ENCODE peak calls at places on chromosomes 5 and 9, in ten cellular contexts. K is stomach, X is left lung, I is SK-N-SH, R is PC-9, N is upper lobe of right lung, Z is cardiac muscle cell, P is left ventricle myocardium inferior, W is uterus, T is tibial nerve. F is an unnamed sample.
A peak's percentile ranks its signal among the peaks of the same experiment; 100 is the strongest.

GRCh38 chr5:176575066-176575465 is 25.9 kb downstream of the CDHR2 start:
- DNase-seq in P (no peak), R (no peak), Z (no peak), X (no peak), T (no peak), I (no peak), N (no peak), K (no peak), W (no peak), F (no peak)

GRCh38 chr5:16899171-16899570 is 36.9 kb downstream of the MYO10 start:
- DNase-seq in X (no peak), P (no peak), R (peak; percentile 66), W (no peak), N (no peak), K (no peak), T (no peak), I (no peak), Z (no peak), F (no peak)

GRCh38 chr5:78964889-78965288 is 20.2 kb downstream of the ARSB start:
- DNase-seq in R (no peak), Z (peak; percentile 71), W (no peak), X (no peak), T (peak; percentile 32), N (no peak), K (no peak), P (no peak), I (peak; percentile 49), F (peak; percentile 36)

GRCh38 chr5:171667341-171668096 is 118.1 kb upstream of the SMIM23 start:
- DNase-seq in R (peak; percentile 62), T (peak; percentile 28), Z (no peak), I (peak; percentile 44), W (peak; percentile 73), K (no peak), N (no peak), P (peak; percentile 60), X (peak; percentile 54), F (no peak)

GRCh38 chr5:10631597-10631996 is 67.7 kb downstream of the ANKRD33B start:
- DNase-seq in P (no peak), N (peak; percentile 42), R (no peak), I (no peak), X (no peak), W (no peak), K (no peak), Z (no peak), T (no peak), F (no peak)

GRCh38 chr5:151770383-151771258 is 1.1 kb upstream of the G3BP1 start:
- DNase-seq in Z (peak; percentile 70), X (peak; percentile 80), R (peak; percentile 63), T (peak; percentile 77), I (peak; percentile 67), K (peak; percentile 59), P (peak; percentile 82), N (peak; percentile 87), W (peak; percentile 81), F (peak; percentile 74)

GRCh38 chr9:96171749-96172148 is 130.2 kb downstream of the HSD17B3 start:
- DNase-seq in Z (no peak), K (no peak), I (no peak), P (no peak), T (no peak), N (no peak), X (no peak), R (no peak), W (no peak), F (no peak)

GRCh38 chr9:81999806-82000205 is 11.2 kb downstream of the SPATA31D1 start:
- DNase-seq in W (no peak), T (no peak), K (no peak), Z (no peak), I (no peak), X (no peak), N (no peak), R (no peak), P (no peak), F (no peak)

DNA sequence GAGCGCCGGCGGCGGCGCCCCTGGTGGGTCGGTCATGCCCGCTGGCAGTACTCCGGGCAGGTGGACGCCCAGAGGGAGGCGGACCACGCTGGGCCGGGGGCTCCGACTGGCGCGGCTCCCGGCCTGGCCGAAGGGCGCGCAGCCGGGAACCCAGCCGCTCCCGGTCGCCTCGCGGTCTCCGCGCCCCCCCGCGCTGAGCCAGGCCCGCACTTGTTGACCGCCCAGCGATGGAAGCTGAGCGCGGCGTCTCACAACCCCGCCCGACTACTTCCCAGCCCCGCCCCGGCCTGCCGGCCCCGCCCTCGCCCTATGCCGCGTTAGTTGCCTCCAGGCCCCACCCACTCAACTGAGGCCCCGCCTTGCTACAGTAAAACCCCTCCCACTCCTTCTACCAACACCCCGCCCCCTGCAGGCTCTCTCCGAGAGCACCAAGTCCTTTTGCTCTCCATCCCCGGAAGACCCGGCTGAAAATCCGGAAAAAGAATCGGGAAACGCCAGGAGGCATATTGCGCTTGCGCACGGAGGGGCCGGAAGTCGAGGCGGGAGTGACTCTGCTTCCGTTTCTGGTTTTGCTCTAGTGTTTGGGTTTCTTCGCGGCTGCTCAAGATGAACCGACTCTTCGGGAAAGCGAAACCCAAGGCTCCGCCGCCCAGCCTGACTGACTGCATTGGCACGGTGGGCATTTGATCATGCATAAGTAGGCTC is at the start of the genes BAG1 and CHMP5:
- DNase-seq in P (peak; percentile 100), I (peak; percentile 97), Z (peak; percentile 99), R (peak; percentile 97), K (peak; percentile 100), N (peak; percentile 100), X (peak; percentile 100), T (peak; percentile 100), W (peak; percentile 100), F (peak; percentile 100)
- TF ChIP-seq CTCF in P (peak; percentile 53), I (peak; percentile 29), Z (peak; percentile 36), R (peak; percentile 49), K (no peak), N (peak; percentile 10), X (peak; percentile 27), T (no peak), W (peak; percentile 33), F (peak; percentile 42)

GRCh38 chr9:130426883-130427282 is 17.9 kb upstream of the ASS1 start:
- DNase-seq in T (no peak), N (no peak), P (no peak), W (peak; percentile 34), R (peak; percentile 65), Z (no peak), I (no peak), X (no peak), K (no peak), F (peak; percentile 54)

GRCh38 chr9:130425741-130426466 is 18.9 kb upstream of the ASS1 start:
- DNase-seq in T (no peak), N (no peak), W (no peak), K (no peak), Z (no peak), R (no peak), I (no peak), P (no peak), X (no peak), F (no peak)

GRCh38 chr9:130426467-130426773 is 18.3 kb upstream of the ASS1 start:
- DNase-seq in N (no peak), P (no peak), W (no peak), R (no peak), I (no peak), T (no peak), Z (no peak), K (no peak), X (no peak), F (no peak)

GRCh38 chr9:130423272-130423671 is 21.5 kb upstream of the ASS1 start:
- DNase-seq in T (no peak), N (no peak), K (no peak), I (peak; percentile 88), X (no peak), W (no peak), Z (peak; percentile 83), P (peak; percentile 75), R (no peak), F (peak; percentile 92)

DNA sequence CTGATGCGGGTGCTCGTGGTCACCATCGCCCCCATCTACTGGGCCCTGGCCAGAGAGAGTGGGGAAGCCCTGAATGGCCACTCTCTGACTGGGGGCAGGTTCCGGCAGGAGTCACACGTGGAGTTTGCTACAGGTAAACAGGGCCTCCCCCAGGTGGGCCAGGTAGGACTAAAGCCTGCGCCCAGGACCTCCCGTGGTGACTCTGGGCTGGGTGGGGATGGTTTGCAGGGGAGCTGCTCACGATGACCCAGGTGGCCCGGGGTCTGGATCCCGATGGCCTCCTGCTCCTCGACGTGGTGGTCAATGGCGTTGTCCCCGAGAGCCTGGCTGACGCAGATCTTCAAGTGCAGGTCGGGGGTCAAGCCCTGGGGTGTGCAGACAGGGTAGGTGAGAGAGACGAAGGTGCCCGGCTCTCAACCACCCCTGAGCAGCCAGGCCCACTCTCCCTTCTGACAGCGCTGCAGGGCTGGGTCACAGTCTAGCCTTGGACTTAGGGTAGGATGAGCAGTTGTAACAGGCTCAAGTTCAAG is 19.9 kb upstream of the ASS1 start:
- DNase-seq in P (no peak), R (no peak), X (no peak), W (no peak), K (no peak), N (no peak), Z (no peak), I (no peak), T (no peak), F (no peak)
- H3K4me1 ChIP-seq in P (peaks cover 36% of the 10 kb centered on the region), R (peaks cover 11% of the 10 kb centered on the region), X (peaks cover 7% of the 10 kb centered on the region), W (no peaks in the 10 kb centered on the region), K (no peaks in the 10 kb centered on the region), N (no peaks in the 10 kb centered on the region), Z (peaks cover 14% of the 10 kb centered on the region), I (peaks cover 21% of the 10 kb centered on the region), T (peaks cover 6% of the 10 kb centered on the region), F (peaks cover 32% of the 10 kb centered on the region)

GRCh38 chr5:122492675-122493074 is 180.6 kb downstream of the SNCAIP start:
- DNase-seq in R (no peak), T (no peak), I (peak; percentile 15), P (no peak), Z (no peak), K (no peak), W (no peak), X (no peak), N (no peak), F (no peak)
- TF ChIP-seq CTCF in R (no peak), T (no peak), I (no peak), P (peak; percentile 24), Z (peak; percentile 29), K (no peak), W (no peak), X (peak; percentile 23), N (peak; percentile 28), F (peak; percentile 40)

GRCh38 chr5:119078071-119078846 is 7.4 kb downstream of the DMXL1 start:
- DNase-seq in I (no peak), W (no peak), Z (no peak), R (no peak), K (no peak), N (no peak), X (no peak), T (no peak), P (no peak), F (no peak)

GRCh38 chr5:119076080-119076479 is 5.2 kb downstream of the DMXL1 start:
- DNase-seq in R (no peak), T (no peak), K (no peak), P (no peak), Z (no peak), I (no peak), X (no peak), N (no peak), W (no peak), F (no peak)

GRCh38 chr5:119074419-119074818 is 3.5 kb downstream of the DMXL1 start:
- DNase-seq in N (no peak), P (no peak), Z (no peak), T (no peak), R (no peak), K (no peak), W (no peak), I (no peak), X (no peak), F (no peak)

GRCh38 chr5:119078870-119079269 is 8.0 kb downstream of the DMXL1 start:
- DNase-seq in P (no peak), N (no peak), W (no peak), X (no peak), I (no peak), T (no peak), K (no peak), Z (no peak), R (no peak), F (no peak)

DNA sequence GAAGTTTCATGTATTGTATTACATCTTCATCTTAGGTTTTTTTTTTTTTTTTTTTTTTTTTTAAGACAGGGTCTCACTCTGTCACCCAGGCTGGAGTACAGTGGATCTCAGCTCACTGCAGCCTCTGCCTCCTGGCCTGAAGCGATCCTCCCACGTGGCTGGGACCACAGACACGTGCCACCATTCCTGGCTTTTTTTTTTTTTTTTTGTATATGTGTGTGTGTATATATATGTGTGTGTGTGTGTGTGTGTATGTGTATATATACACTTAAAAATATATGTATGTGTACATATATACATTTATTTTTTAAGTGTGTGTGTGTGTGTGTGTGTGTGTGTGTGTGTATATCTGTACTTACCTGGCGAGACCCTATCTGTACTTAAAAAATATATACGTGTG is 6.6 kb downstream of the DMXL1 start:
- DNase-seq in K (no peak), R (no peak), P (no peak), W (no peak), X (no peak), Z (no peak), I (no peak), T (no peak), N (no peak), F (no peak)
- H3K4me1 ChIP-seq in K (peaks cover 21% of the 10 kb centered on the region), R (peaks cover 11% of the 10 kb centered on the region), P (peaks cover 77% of the 10 kb centered on the region), W (no peaks in the 10 kb centered on the region), X (peaks cover 49% of the 10 kb centered on the region), Z (peaks cover 22% of the 10 kb centered on the region), I (peaks cover 9% of the 10 kb centered on the region), T (peaks cover 84% of the 10 kb centered on the region), N (peaks cover 57% of the 10 kb centered on the region), F (no peaks in the 10 kb centered on the region)